ENCODE peak calls at places on chromosomes 16 and 17, in four cellular contexts. W is heart left ventricle, G is ovary, J is cardiac muscle cell. B is an unnamed sample.

GRCh38 chr16:10048850-10049249 is 133.4 kb downstream of the GRIN2A start:
- DNase-seq in G (no peak), J (no peak), W (no peak), B (no peak)

GRCh38 chr17:32486091-32486700 is 597 bp upstream of the CDK5R1 start:
- DNase-seq in W (peak), J (peak), G (peak), B (peak)

GRCh38 chr17:71828182-71828596 is 292.6 kb upstream of the SOX9 start:
- DNase-seq in J (peak), G (no peak), W (no peak), B (peak)

GRCh38 chr17:57918017-57918895 is 37.0 kb downstream of the CUEDC1 start:
- DNase-seq in G (no peak), J (no peak), W (no peak), B (peak)

GRCh38 chr17:74403512-74404137 is 28.3 kb upstream of the GPRC5C start:
- DNase-seq in W (no peak), G (no peak), J (no peak), B (no peak)

GRCh38 chr16:22369221-22369811 is 5.1 kb downstream of the CDR2 start:
- DNase-seq in J (no peak), W (no peak), G (no peak), B (peak)

GRCh38 chr17:32276217-32276616 is 10.6 kb downstream of the RHBDL3 start:
- DNase-seq in W (no peak), G (no peak), J (no peak), B (no peak)

GRCh38 chr17:48492401-48493298 is 38.2 kb downstream of the HOXB1 start:
- DNase-seq in W (peak), G (peak), J (peak), B (peak)

GRCh38 chr17:9018731-9019130 is 2.6 kb upstream of the NTN1 start:
- DNase-seq in J (no peak), G (no peak), W (no peak), B (no peak)

GRCh38 chr17:29585080-29585751 is 4.2 kb downstream of the GIT1 start:
- DNase-seq in J (no peak), W (peak), G (no peak), B (peak)

GRCh38 chr17:37750768-37751466 is 6.1 kb upstream of the HNF1B start:
- DNase-seq in J (no peak), G (no peak), W (no peak), B (no peak)

GRCh38 chr16:54792811-54793210 is 137.9 kb upstream of the IRX5 start:
- DNase-seq in W (no peak), G (no peak), J (no peak), B (no peak)

GRCh38 chr17:17408236-17408794 is 68.5 kb upstream of the MED9 start:
- DNase-seq in G (no peak), J (no peak), W (no peak), B (peak)

GRCh38 chr17:60223456-60223855 is 73.7 kb downstream of the CA4 start:
- DNase-seq in J (no peak), G (no peak), W (no peak), B (no peak)

GRCh38 chr17:73705594-73705993 is 61.3 kb upstream of the SDK2 start:
- DNase-seq in G (no peak), W (no peak), J (no peak), B (peak)

GRCh38 chr17:82440991-82441627 is 9.4 kb downstream of the CYBC1 start:
- DNase-seq in G (no peak), W (peak), J (no peak), B (peak)

GRCh38 chr16:52561910-52562741 is 15.2 kb upstream of the TOX3 start:
- DNase-seq in G (no peak), W (no peak), J (no peak), B (no peak)

GRCh38 chr17:76382803-76383644 is 1.4 kb upstream of the SPHK1 start:
- DNase-seq in W (peak), G (no peak), J (peak), B (peak)

DNA sequence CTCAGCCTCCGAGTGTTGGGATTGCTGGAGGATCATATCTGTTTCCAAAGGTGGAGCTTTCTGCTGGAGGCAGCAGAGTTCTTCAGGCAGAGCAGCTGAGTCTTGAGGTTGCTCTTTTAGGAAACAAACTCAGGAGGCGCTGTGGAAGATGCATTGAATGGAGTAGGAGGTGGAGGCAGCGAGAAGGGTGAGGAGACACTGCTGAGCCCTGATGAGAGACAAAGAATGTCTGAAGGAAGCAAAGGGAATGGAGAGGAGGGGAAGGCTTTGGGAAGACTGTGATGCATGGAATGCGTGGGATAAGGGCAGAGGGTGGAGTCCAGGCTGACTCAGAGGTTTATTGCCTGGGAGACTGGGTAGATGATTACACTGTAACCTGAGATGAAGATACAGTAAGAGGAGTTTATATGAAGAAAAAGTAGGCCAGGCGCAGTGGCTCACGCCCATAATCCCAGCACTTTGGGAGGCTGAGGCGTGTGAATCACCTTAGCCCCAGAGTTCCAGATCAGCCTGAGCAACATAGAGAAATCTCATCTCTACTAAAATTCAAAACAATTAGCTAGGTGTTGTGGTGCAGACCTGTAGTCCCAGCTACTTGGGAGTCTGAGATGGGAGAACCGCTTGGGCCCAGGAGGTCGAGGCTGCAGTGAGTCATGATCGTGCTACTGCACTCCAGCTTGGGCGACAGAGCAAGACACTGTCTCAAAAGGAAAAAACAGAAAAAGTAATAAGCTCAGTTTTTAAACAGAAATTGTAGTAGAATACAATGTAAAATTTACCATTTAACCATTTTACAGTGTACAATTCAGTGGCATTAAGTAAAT is 17.8 kb upstream of the TMEM219 start:
- DNase-seq in J (peak), G (no peak), W (no peak), B (peak)
- TF ChIP-seq CTCF in J (peak), G (no peak), W (no peak), B (peak)

GRCh38 chr16:89323120-89323960 is 105.8 kb downstream of the ZNF778 start:
- DNase-seq in W (no peak), G (peak), J (no peak), B (no peak)

GRCh38 chr16:89320717-89321501 is 103.4 kb downstream of the ZNF778 start:
- DNase-seq in J (peak), W (peak), G (peak), B (peak)

GRCh38 chr16:89324056-89325010 is 106.8 kb downstream of the ZNF778 start:
- DNase-seq in J (no peak), W (no peak), G (peak), B (peak)

GRCh38 chr16:89319883-89320716 is 102.6 kb downstream of the ZNF778 start:
- DNase-seq in J (peak), W (peak), G (peak), B (peak)

GRCh38 chr16:89322381-89323119 is 105.0 kb downstream of the ZNF778 start:
- DNase-seq in J (peak), G (peak), W (peak), B (peak)
- H3K4me3 ChIP-seq in J (no peak), G (no peak), W (no peak), B (no peak)

GRCh38 chr17:14294876-14295275 is 6.0 kb upstream of the HS3ST3B1 start:
- DNase-seq in J (no peak), W (no peak), G (no peak), B (no peak)

GRCh38 chr17:14289162-14289561 is 11.7 kb upstream of the HS3ST3B1 start:
- DNase-seq in G (no peak), J (no peak), W (no peak), B (no peak)
- TF ChIP-seq CTCF in G (no peak), J (no peak), W (no peak), B (no peak)

GRCh38 chr16:56998352-56998751 is 9.0 kb downstream of the NLRC5 start:
- DNase-seq in J (no peak), G (no peak), W (no peak), B (no peak)

GRCh38 chr16:57001026-57001669 is 11.8 kb downstream of the NLRC5 start:
- DNase-seq in G (no peak), J (no peak), W (no peak), B (no peak)

GRCh38 chr16:57000271-57001025 is 11.1 kb downstream of the NLRC5 start:
- DNase-seq in J (no peak), W (peak), G (no peak), B (peak)

GRCh38 chr16:56998861-56999260 is 9.5 kb downstream of the NLRC5 start:
- DNase-seq in G (no peak), W (no peak), J (no peak), B (no peak)

DNA sequence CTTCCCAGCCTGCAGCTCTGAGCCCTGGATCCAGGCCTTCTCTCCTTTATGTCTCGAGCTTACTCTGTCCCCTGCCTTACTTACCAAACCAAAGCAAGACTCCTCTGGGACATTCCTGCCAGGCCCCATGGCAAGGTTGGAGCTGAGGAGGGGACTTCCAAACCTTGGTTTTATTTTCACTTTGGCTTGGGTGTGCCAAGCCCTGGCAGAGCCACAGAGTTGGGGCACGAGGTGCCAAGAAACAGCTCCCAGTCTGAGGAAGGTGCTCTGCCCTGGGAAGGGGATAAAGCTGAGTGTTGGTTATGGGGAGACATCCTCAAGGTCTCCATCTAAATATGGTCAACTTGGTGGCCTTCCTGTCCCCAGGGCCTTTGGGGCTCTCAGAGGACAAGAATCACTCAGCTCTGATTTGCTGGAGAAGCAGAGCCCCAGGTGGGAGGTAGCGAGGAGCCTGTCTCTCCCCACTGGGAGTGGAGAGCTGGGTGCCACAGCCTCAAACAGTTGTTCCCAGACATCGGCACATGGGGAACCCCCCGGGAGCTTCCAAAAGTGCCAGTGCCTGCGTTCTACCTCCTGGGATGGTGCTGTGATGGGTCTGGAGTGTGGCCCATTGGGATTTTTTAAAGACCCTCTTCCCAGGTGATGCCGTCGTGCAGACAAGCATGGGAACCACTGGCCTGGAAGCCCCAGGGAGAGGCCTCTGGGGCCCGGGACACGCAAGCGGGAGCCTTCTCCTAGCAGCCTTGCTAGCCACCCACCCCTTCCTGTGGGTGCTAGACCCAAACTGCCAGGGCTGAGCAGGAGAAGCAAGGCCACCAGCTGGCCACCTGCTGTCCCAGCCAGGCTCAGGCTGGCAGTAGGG is 10.3 kb downstream of the NLRC5 start:
- DNase-seq in G (no peak), J (no peak), W (no peak), B (no peak)
- H3K4me3 ChIP-seq in G (no peak), J (no peak), W (no peak), B (no peak)

B was measured in choroid plexus epithelial cell.